ENCODE peak calls at places on chromosomes 16 and 17, in four cellular contexts. J, F, S and B are unnamed samples.

GRCh38 chr17:82449136-82449882 is 1.2 kb downstream of the CYBC1 start:
- DNase-seq in S (no peak), J (no peak), F (peak), B (no peak)

GRCh38 chr17:538096-538973 is 176.3 kb downstream of the VPS53 start:
- DNase-seq in J (no peak), F (no peak), S (no peak), B (no peak)

GRCh38 chr16:85202631-85203461 is 90.6 kb upstream of the CIBAR2 start:
- DNase-seq in J (no peak), S (no peak), F (peak), B (no peak)

GRCh38 chr16:89122322-89122831 is 28.7 kb downstream of the ACSF3 start:
- DNase-seq in J (no peak), S (no peak), F (peak), B (no peak)

GRCh38 chr16:53534206-53534605 is 31.2 kb upstream of the AKTIP start:
- DNase-seq in F (peak), S (no peak), J (no peak), B (no peak)

GRCh38 chr17:43018008-43018853 is 4.0 kb downstream of the VAT1 start:
- DNase-seq in F (no peak), J (no peak), S (no peak), B (no peak)

GRCh38 chr17:71313866-71314265 is 807.0 kb upstream of the SOX9 start:
- DNase-seq in J (no peak), F (no peak), S (no peak), B (no peak)

GRCh38 chr17:9816472-9816871 is 5.4 kb downstream of the GSG1L2 start:
- DNase-seq in J (no peak), S (no peak), F (no peak), B (no peak)

GRCh38 chr17:62822080-62822904 is 14.2 kb upstream of the MARCHF10 start:
- DNase-seq in F (no peak), S (no peak), J (peak), B (no peak)

GRCh38 chr16:47777191-47777590 is 316.1 kb downstream of the PHKB start:
- DNase-seq in S (no peak), F (no peak), J (no peak), B (no peak)

GRCh38 chr17:72465191-72466024 is 344.6 kb downstream of the SOX9 start:
- DNase-seq in S (no peak), F (no peak), J (peak), B (peak)

GRCh38 chr17:63740464-63741181 is 976 bp downstream of the STRADA start:
- DNase-seq in J (no peak), F (no peak), S (peak), B (no peak)

GRCh38 chr17:82173351-82174041 is 39.1 kb downstream of the CCDC57 start:
- DNase-seq in F (peak), S (peak), J (no peak), B (no peak)

GRCh38 chr16:58732545-58733247 is 1.4 kb downstream of the GOT2 start:
- DNase-seq in J (no peak), S (peak), F (no peak), B (no peak)

GRCh38 chr16:66751135-66751991 is at the start of gene DYNC1LI2:
- DNase-seq in F (peak), S (peak), J (peak), B (peak)

GRCh38 chr17:48002920-48003685 is 32.2 kb downstream of the CDK5RAP3 start:
- DNase-seq in S (no peak), F (peak), J (no peak), B (no peak)

GRCh38 chr16:29816694-29817441 is 916 bp downstream of the PAGR1 start:
- DNase-seq in J (peak), F (peak), S (peak), B (peak)

GRCh38 chr17:64128787-64129514 is 993 bp downstream of the ERN1 start:
- DNase-seq in F (no peak), S (peak), J (no peak), B (peak)

GRCh38 chr17:82415336-82415735 is 2.8 kb upstream of the HEXD start:
- DNase-seq in F (no peak), J (no peak), S (no peak), B (no peak)

GRCh38 chr17:78137392-78138203 is 7.0 kb downstream of the TMC8 start:
- DNase-seq in J (no peak), S (peak), F (peak), B (no peak)

DNA sequence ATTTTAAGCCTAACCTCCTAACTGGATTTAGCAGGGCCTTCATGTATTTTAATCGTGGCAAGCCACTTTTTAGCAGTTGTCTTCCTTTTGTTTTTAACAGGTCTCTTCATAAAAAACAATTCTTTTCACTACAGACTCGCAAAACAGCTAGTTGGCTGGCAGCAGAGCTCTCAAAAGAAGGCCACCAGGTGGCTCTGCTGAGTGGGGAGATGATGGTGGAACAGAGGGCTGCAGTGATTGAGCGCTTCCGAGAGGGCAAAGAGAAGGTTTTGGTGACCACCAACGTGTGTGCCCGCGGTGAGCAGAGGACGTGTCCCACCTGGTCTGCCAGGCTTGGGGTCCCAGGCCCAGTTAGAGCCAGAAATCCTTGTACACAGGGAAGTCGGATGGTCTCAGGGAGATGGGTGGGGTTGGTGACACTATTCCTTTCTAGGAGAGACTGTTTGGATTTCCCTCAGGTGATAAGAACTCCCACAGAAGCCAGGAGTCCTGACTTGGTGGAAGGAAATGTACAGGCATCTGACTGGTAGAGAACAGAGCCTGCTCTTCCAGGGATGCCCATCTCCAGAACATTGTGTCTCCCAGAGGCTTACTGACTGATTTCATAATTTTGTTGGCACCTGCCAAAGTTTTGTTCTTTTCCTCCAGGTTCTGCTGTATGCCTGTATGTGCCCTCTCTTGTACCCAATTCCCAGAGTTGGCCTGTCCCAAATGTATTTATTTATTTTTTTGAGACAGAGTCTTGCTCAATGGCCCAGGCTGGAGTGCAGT is 14.9 kb upstream of the DDX19A start:
- DNase-seq in J (no peak), F (peak), S (peak), B (no peak)
- TF ChIP-seq ELF4 in J (no peak), F (no peak), S (no peak), B (no peak)

GRCh38 chr17:75271233-75271954 is 363 bp upstream of the MIF4GD start:
- DNase-seq in S (peak), F (peak), J (peak), B (peak)

GRCh38 chr17:75272848-75273184 is 1.8 kb upstream of the MIF4GD start:
- DNase-seq in S (no peak), J (no peak), F (no peak), B (no peak)

GRCh38 chr17:75270218-75270965 is 639 bp downstream of the MIF4GD start:
- DNase-seq in S (peak), F (peak), J (peak), B (peak)

GRCh38 chr17:75270966-75271232 is at the start of gene MIF4GD:
- DNase-seq in S (no peak), F (no peak), J (no peak), B (no peak)

DNA sequence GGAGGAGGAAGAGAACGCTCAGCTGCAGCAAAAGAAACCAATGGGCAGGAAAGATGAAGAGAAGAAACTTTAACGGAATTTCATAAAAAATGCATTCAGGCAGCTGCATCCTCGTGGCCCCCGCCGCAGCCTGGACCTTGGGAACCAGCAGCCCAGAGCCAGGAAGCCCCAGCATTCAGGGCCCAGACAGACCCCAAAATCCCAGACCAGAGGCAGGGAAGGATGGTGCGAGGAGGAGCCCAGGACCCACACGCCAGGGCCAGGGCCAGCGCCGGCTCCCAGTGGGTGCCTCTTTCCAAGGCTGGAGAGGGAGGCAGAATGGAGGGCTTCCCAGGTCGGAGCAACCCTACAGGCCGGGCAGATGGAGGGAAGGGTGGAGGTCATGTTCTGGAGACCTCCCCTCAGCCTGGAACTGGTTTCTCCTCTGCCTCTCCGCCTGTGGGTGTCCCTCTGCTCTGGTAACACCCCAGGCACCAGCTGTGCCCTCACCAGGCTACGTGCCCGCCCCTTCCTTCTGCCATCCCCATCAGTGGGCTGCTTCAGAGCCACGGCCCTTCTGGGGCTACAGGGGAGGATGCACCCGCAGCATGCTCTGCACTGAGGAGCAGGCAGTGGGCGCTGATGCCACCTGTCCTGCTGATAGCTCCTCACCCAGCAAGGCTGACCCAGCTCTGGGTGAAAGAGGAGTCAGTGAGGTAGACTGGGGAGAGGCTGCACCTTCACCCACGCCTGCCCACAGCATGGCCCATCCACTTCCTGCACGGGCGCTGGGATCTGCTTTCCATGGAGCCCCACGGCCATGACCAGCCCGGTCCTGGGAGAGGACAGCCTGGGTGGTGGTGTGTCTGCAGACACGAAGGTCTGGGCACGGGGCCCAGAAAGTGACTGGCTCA is 1.2 kb upstream of the MIF4GD start:
- DNase-seq in F (no peak), S (no peak), J (no peak), B (no peak)
- TF ChIP-seq ELF4 in F (no peak), S (no peak), J (no peak), B (no peak)

GRCh38 chr17:17511971-17512858 is 16.0 kb upstream of the RASD1 start:
- DNase-seq in J (no peak), F (no peak), S (no peak), B (no peak)
- TF ChIP-seq ELF4 in J (no peak), F (no peak), S (no peak), B (no peak)

GRCh38 chr17:6045621-6046357 is 24.4 kb upstream of the WSCD1 start:
- DNase-seq in J (no peak), S (no peak), F (no peak), B (no peak)

GRCh38 chr17:6043405-6043804 is 26.8 kb upstream of the WSCD1 start:
- DNase-seq in F (no peak), S (no peak), J (no peak), B (no peak)

GRCh38 chr17:6044261-6044660 is 25.9 kb upstream of the WSCD1 start:
- DNase-seq in J (no peak), S (no peak), F (no peak), B (no peak)

GRCh38 chr17:6040473-6040872 is 29.7 kb upstream of the WSCD1 start:
- DNase-seq in S (no peak), F (no peak), J (no peak), B (no peak)

GRCh38 chr17:6041261-6041660 is 28.9 kb upstream of the WSCD1 start:
- DNase-seq in F (no peak), J (no peak), S (no peak), B (no peak)
- TF ChIP-seq ELF4 in F (no peak), J (no peak), S (no peak), B (no peak)

DNA sequence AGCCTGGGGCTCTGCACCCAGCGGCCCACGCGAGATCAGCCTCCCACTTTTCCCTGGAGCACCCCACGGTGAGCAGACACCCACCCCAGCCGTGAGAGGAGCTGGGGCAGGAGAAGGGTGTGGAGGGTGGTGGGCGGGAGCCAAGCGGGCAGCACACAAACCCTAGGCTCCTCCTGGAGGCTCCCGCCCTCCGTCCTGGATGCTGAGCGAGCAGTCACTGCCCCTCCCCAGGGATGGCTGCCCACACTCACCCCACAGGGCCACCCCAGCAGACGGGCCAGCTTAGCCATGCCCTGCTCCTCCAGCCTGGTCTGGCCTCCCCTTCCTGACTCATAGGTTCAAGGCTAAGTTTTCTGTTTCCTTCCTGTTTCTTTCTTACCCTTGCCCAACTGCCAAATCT is 15.7 kb upstream of the ABCC3 start:
- DNase-seq in S (no peak), J (no peak), F (no peak), B (no peak)
- TF ChIP-seq ELF4 in S (no peak), J (no peak), F (no peak), B (no peak)

GRCh38 chr17:39701012-39701783 is 1.3 kb downstream of the ERBB2 start:
- DNase-seq in F (no peak), S (no peak), J (no peak), B (no peak)
- TF ChIP-seq ELF4 in F (no peak), S (no peak), J (no peak), B (no peak)

DNA sequence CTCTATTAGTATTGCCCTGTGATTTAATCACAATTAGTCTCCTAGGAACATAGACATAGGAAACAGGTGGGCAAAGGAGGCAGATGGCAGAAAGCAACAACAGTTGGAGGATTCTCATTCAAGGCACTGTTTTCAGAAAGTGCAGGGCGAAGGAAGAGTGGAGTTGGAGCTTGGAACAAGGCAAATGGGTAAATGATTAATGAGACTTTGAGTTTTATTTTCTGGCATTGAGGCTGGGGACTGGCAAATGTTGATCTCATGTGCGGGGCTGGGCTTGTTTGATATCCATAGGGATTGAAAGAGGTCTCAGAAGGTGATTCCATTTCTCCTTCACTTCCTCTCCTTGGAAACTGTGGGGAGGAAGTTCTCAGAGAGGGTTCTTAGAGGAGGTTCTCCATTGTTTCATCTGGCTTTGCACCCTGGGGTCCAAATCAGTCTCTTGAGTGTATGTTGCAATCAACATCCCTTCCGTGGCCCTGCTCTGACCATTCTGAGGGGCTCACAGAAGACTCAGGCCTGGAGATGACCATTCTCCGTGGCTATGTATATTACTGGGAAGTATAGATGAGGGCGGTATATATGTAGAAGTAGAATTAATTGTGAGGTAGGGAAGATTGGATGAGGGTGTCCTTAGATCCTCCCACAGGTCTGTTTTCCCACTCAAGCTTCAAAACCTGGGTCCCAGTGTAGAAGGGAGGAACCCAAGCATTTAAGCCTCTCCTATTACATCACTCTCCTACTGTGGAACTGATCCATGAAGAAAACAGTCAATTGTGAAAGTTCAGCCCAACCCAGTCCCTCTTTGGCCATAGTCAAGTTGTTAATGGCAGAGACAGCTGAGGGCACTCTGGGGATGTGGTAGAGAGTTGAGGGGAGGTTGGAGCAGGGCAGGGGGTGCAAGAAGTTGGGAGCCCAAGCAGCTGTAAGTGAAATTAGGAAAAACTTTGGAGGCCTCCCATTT is 36.5 kb upstream of the SRSF1 start:
- DNase-seq in F (no peak), S (no peak), J (no peak), B (no peak)
- TF ChIP-seq ELF4 in F (no peak), S (no peak), J (no peak), B (no peak)

DNA sequence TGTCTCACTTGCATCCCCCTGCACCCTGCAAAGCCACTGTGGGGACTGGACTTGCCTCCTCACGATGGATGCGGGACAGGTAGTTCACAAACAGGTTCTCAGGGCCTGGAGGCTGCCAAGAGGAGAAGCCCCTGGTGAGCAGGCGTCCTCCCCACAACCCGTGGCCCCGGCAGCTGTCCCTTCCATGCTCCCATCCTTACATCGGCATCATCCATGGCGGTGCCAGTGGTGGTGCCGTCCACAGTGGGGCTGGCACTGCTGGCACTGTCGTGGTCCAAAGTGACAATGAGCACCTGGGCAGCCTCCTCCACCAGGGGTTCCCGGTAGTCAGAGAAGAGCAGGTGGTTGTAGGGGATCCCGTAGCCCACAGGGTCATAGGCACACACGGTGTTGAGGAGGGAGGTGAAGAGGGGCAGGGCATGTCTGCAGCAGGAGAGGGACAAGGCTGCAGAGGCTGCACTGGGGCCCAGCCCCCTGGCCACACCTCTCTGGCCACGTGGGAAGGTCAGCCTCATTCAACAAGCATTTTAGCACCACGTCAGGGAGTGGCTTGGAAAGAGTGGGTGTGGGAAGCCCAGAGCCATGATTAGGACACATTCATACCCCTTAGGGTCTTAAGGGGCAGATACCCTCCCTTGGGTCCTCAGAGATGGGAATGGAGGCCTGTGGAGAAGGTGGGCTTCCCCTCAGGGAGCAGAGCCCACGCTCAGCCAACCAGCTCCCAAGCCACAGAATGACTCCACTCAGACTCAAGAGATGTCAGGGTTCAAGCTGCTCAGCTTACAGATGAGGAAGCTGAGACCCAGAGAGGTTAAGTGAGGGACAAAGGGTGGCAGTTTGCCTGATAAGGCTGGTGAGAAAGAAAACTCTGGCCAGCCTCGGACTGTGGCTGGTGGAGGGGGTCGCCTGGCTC is 12.5 kb downstream of the HID1 start:
- DNase-seq in J (no peak), S (peak), F (no peak), B (no peak)
- TF ChIP-seq ELF4 in J (no peak), S (no peak), F (no peak), B (no peak)